ENCODE peak calls at places on chromosomes 13 and 19, in nine cellular contexts. One of them, this sample, is unnamed.

GRCh38 chr19:30719991-30720329 is 347.8 kb downstream of the ZNF536 start:
- DNase-seq in HepG2: no peak
- DNase-seq in SK-N-SH: peak
- DNase-seq in A549: no peak
- DNase-seq in GM12878: no peak
- DNase-seq in endothelial cell of umbilical vein: no peak
- DNase-seq in H1: no peak
- DNase-seq in HCT116: no peak
- DNase-seq in K562: no peak
- DNase-seq in this sample: no peak

GRCh38 chr19:11091343-11092153 is 2.3 kb downstream of the LDLR start:
- DNase-seq in GM12878: no peak
- DNase-seq in K562: no peak
- DNase-seq in HCT116: peak
- DNase-seq in A549: peak
- DNase-seq in HepG2: peak
- DNase-seq in SK-N-SH: no peak
- DNase-seq in endothelial cell of umbilical vein: peak
- DNase-seq in H1: no peak
- DNase-seq in this sample: peak

GRCh38 chr19:38813323-38813722 is 578 bp upstream of the LGALS4 start:
- DNase-seq in SK-N-SH: no peak
- DNase-seq in HCT116: no peak
- DNase-seq in HepG2: no peak
- DNase-seq in endothelial cell of umbilical vein: no peak
- DNase-seq in GM12878: no peak
- DNase-seq in K562: no peak
- DNase-seq in A549: no peak
- DNase-seq in H1: no peak
- DNase-seq in this sample: no peak

GRCh38 chr19:40139533-40140287 is 49.0 kb upstream of the ZNF780A start:
- DNase-seq in SK-N-SH: peak
- DNase-seq in A549: peak
- DNase-seq in HCT116: peak
- DNase-seq in K562: peak
- DNase-seq in HepG2: peak
- DNase-seq in H1: no peak
- DNase-seq in GM12878: no peak
- DNase-seq in endothelial cell of umbilical vein: peak
- DNase-seq in this sample: peak

GRCh38 chr13:40445557-40445990 is 220.9 kb downstream of the FOXO1 start:
- DNase-seq in GM12878: peak
- DNase-seq in HCT116: no peak
- DNase-seq in HepG2: no peak
- DNase-seq in SK-N-SH: no peak
- DNase-seq in H1: no peak
- DNase-seq in A549: no peak
- DNase-seq in K562: no peak
- DNase-seq in endothelial cell of umbilical vein: peak
- DNase-seq in this sample: peak

GRCh38 chr19:55563261-55563690 is 17.4 kb downstream of the ZNF579 start:
- DNase-seq in A549: no peak
- DNase-seq in SK-N-SH: peak
- DNase-seq in H1: no peak
- DNase-seq in HepG2: no peak
- DNase-seq in endothelial cell of umbilical vein: no peak
- DNase-seq in GM12878: no peak
- DNase-seq in HCT116: no peak
- DNase-seq in K562: no peak
- DNase-seq in this sample: no peak

GRCh38 chr19:35495107-35496064 is 5.1 kb upstream of the KRTDAP start:
- DNase-seq in GM12878: no peak
- DNase-seq in HepG2: peak
- DNase-seq in HCT116: peak
- DNase-seq in SK-N-SH: peak
- DNase-seq in H1: no peak
- DNase-seq in K562: peak
- DNase-seq in A549: peak
- DNase-seq in endothelial cell of umbilical vein: peak
- DNase-seq in this sample: peak

GRCh38 chr13:28161370-28161769 is 23.0 kb downstream of the PAN3 start:
- DNase-seq in H1: no peak
- DNase-seq in HCT116: no peak
- DNase-seq in SK-N-SH: no peak
- DNase-seq in HepG2: peak
- DNase-seq in A549: no peak
- DNase-seq in K562: peak
- DNase-seq in endothelial cell of umbilical vein: peak
- DNase-seq in GM12878: no peak
- DNase-seq in this sample: no peak

GRCh38 chr13:80463673-80464352 is 122.9 kb upstream of the SPRY2 start:
- DNase-seq in HCT116: no peak
- DNase-seq in GM12878: no peak
- DNase-seq in HepG2: no peak
- DNase-seq in SK-N-SH: no peak
- DNase-seq in A549: no peak
- DNase-seq in endothelial cell of umbilical vein: peak
- DNase-seq in K562: no peak
- DNase-seq in H1: no peak
- DNase-seq in this sample: no peak

GRCh38 chr13:103539265-103539664 is 473.0 kb upstream of the SLC10A2 start:
- DNase-seq in H1: no peak
- DNase-seq in K562: no peak
- DNase-seq in GM12878: no peak
- DNase-seq in endothelial cell of umbilical vein: no peak
- DNase-seq in HepG2: no peak
- DNase-seq in SK-N-SH: peak
- DNase-seq in A549: no peak
- DNase-seq in HCT116: no peak
- DNase-seq in this sample: no peak

GRCh38 chr19:11180346-11180745 is 17.0 kb downstream of the KANK2 start:
- DNase-seq in K562: no peak
- DNase-seq in A549: no peak
- DNase-seq in HCT116: no peak
- DNase-seq in H1: no peak
- DNase-seq in SK-N-SH: no peak
- DNase-seq in GM12878: no peak
- DNase-seq in endothelial cell of umbilical vein: no peak
- DNase-seq in HepG2: no peak
- DNase-seq in this sample: no peak

GRCh38 chr19:14333101-14333871 is 48.0 kb upstream of the ADGRE5 start:
- DNase-seq in SK-N-SH: peak
- DNase-seq in K562: no peak
- DNase-seq in HCT116: no peak
- DNase-seq in GM12878: no peak
- DNase-seq in A549: peak
- DNase-seq in H1: no peak
- DNase-seq in HepG2: no peak
- DNase-seq in endothelial cell of umbilical vein: no peak
- DNase-seq in this sample: no peak

GRCh38 chr13:50124536-50125305 is 109.5 kb downstream of the KCNRG start:
- DNase-seq in endothelial cell of umbilical vein: no peak
- DNase-seq in HCT116: no peak
- DNase-seq in A549: peak
- DNase-seq in HepG2: peak
- DNase-seq in GM12878: no peak
- DNase-seq in SK-N-SH: peak
- DNase-seq in H1: no peak
- DNase-seq in K562: peak
- DNase-seq in this sample: peak

GRCh38 chr13:43946281-43946680 is 66.6 kb downstream of the LACC1 start:
- DNase-seq in HCT116: no peak
- DNase-seq in GM12878: no peak
- DNase-seq in SK-N-SH: no peak
- DNase-seq in endothelial cell of umbilical vein: no peak
- DNase-seq in H1: no peak
- DNase-seq in HepG2: no peak
- DNase-seq in A549: no peak
- DNase-seq in K562: no peak
- DNase-seq in this sample: no peak

GRCh38 chr19:2381151-2381822 is 21.2 kb downstream of the TMPRSS9 start:
- DNase-seq in SK-N-SH: no peak
- DNase-seq in HepG2: no peak
- DNase-seq in GM12878: no peak
- DNase-seq in K562: no peak
- DNase-seq in endothelial cell of umbilical vein: no peak
- DNase-seq in H1: no peak
- DNase-seq in A549: no peak
- DNase-seq in HCT116: no peak
- DNase-seq in this sample: no peak

GRCh38 chr19:39543477-39543857 is 3.5 kb upstream of the EID2 start:
- DNase-seq in HCT116: no peak
- DNase-seq in HepG2: no peak
- DNase-seq in H1: no peak
- DNase-seq in endothelial cell of umbilical vein: no peak
- DNase-seq in A549: no peak
- DNase-seq in K562: no peak
- DNase-seq in GM12878: no peak
- DNase-seq in SK-N-SH: no peak
- DNase-seq in this sample: no peak

GRCh38 chr13:53250272-53250875 is 221.8 kb downstream of the OLFM4 start:
- DNase-seq in K562: peak
- DNase-seq in HepG2: peak
- DNase-seq in HCT116: peak
- DNase-seq in H1: no peak
- DNase-seq in endothelial cell of umbilical vein: peak
- DNase-seq in GM12878: peak
- DNase-seq in SK-N-SH: peak
- DNase-seq in A549: peak
- DNase-seq in this sample: peak

GRCh38 chr19:46067691-46068090 is 26.9 kb upstream of the IGFL4 start:
- DNase-seq in A549: no peak
- DNase-seq in endothelial cell of umbilical vein: no peak
- DNase-seq in HepG2: no peak
- DNase-seq in SK-N-SH: no peak
- DNase-seq in GM12878: no peak
- DNase-seq in HCT116: no peak
- DNase-seq in K562: no peak
- DNase-seq in H1: no peak
- DNase-seq in this sample: no peak

DNA sequence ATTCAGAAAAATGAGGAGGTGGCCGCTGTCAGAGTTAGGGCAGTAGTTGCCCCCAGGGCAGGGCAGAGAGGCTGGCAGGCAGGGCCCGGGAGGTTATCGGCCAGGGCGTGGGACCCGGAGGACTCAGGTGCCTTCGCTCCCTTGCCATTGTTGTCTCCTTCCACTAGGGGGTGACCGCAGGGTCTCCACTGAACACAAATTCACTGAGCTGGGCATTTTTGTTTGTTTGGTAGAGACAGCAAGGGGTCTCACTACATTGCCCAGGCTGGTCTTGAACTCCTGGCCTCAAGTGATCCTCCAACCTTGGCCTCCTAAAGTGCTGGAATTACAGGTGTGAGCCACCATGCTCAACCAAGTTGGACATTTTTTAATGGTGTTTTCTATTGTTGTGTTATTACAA is 25.1 kb downstream of the CARS2 start:
- DNase-seq in endothelial cell of umbilical vein: peak
- DNase-seq in HepG2: peak
- DNase-seq in A549: peak
- DNase-seq in SK-N-SH: peak
- DNase-seq in H1: no peak
- DNase-seq in GM12878: no peak
- DNase-seq in K562: peak
- DNase-seq in HCT116: peak
- DNase-seq in this sample: peak
- TF ChIP-seq MAX in endothelial cell of umbilical vein: no peak
- TF ChIP-seq MAX in HepG2: no peak
- TF ChIP-seq MAX in A549: no peak
- TF ChIP-seq MAX in SK-N-SH: no peak
- TF ChIP-seq MAX in H1: no peak
- TF ChIP-seq MAX in GM12878: no peak
- TF ChIP-seq MAX in K562: no peak
- TF ChIP-seq MAX in HCT116: no peak
- TF ChIP-seq MAX in this sample: no peak

DNA sequence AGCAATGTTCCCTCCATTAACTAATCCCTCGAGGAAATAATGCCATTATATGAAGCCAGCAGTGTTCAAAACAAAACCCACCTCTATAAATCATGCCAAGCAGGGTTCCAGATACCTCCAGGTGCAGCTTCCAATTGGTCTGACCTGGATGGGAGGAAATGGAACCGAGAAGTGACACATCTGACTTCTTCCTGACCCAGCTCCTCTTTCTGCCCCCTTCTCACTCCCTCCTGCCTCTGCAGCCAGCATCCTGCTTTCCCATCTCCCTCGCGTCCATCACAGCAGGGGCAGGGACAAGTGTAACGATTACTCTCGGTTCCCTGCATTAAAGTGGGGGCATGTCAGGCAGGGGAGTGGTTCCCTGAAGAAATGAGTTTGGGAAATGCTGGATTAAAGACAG is 37.5 kb downstream of the HSPH1 start:
- DNase-seq in GM12878: no peak
- DNase-seq in HCT116: no peak
- DNase-seq in SK-N-SH: no peak
- DNase-seq in H1: no peak
- DNase-seq in A549: no peak
- DNase-seq in HepG2: no peak
- DNase-seq in K562: no peak
- DNase-seq in endothelial cell of umbilical vein: no peak
- DNase-seq in this sample: no peak
- TF ChIP-seq CTCF in GM12878: no peak
- TF ChIP-seq CTCF in HCT116: no peak
- TF ChIP-seq CTCF in SK-N-SH: no peak
- TF ChIP-seq CTCF in H1: no peak
- TF ChIP-seq CTCF in A549: no peak
- TF ChIP-seq CTCF in HepG2: no peak
- TF ChIP-seq CTCF in K562: no peak
- TF ChIP-seq CTCF in endothelial cell of umbilical vein: no peak
- TF ChIP-seq CTCF in this sample: no peak

DNA sequence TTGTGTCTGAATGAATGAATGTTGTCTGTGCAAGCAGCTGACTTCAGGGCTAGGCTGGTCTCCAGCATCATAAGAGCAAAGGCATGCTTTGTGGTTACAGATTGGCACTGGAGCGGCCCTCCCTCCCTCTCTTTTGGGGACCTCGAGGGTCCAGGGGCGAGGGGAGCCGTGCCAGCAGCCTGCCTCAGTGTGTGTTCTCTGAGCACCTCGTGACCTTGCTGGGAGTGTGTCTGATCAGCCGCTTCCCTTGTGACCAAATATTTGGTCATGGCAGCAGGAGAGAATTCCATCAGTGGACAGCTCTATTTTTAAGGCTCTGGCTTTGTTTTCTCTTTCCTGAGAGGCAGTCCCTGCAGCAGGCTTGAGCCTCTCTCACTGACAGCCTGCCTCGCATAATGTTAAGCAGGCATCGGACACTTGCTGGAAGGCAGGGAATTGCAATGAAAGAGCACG is 329.7 kb downstream of the UQCRFS1 start:
- DNase-seq in K562: no peak
- DNase-seq in HCT116: no peak
- DNase-seq in endothelial cell of umbilical vein: no peak
- DNase-seq in H1: no peak
- DNase-seq in A549: no peak
- DNase-seq in GM12878: no peak
- DNase-seq in HepG2: no peak
- DNase-seq in SK-N-SH: no peak
- DNase-seq in this sample: no peak
- H3K4me3 ChIP-seq in K562: no peak
- H3K4me3 ChIP-seq in HCT116: no peak
- H3K4me3 ChIP-seq in endothelial cell of umbilical vein: no peak
- H3K4me3 ChIP-seq in H1: no peak
- H3K4me3 ChIP-seq in A549: no peak
- H3K4me3 ChIP-seq in GM12878: no peak
- H3K4me3 ChIP-seq in HepG2: no peak
- H3K4me3 ChIP-seq in SK-N-SH: no peak
- H3K4me3 ChIP-seq in this sample: no peak

GRCh38 chr13:22076658-22077057 is 405.8 kb downstream of the FGF9 start:
- DNase-seq in A549: no peak
- DNase-seq in HepG2: no peak
- DNase-seq in GM12878: no peak
- DNase-seq in H1: no peak
- DNase-seq in HCT116: no peak
- DNase-seq in K562: no peak
- DNase-seq in SK-N-SH: no peak
- DNase-seq in endothelial cell of umbilical vein: no peak
- DNase-seq in this sample: no peak
- TF ChIP-seq MAX in A549: no peak
- TF ChIP-seq MAX in HepG2: no peak
- TF ChIP-seq MAX in GM12878: no peak
- TF ChIP-seq MAX in H1: no peak
- TF ChIP-seq MAX in HCT116: no peak
- TF ChIP-seq MAX in K562: no peak
- TF ChIP-seq MAX in SK-N-SH: no peak
- TF ChIP-seq MAX in endothelial cell of umbilical vein: no peak
- TF ChIP-seq MAX in this sample: no peak